ENCODE peak calls at places on chromosomes 4 and X, in ten cellular contexts. U, E, Q, H, K, Z, X, L, P and Y are unnamed samples.

GRCh38 chr4:155666701-155667537 is at the start of gene GUCY1A1:
- DNase-seq in U (peak; percentile 51), E (peak; percentile 78), Q (peak; percentile 77), H (no peak), K (peak; percentile 76), Z (no peak), X (peak; percentile 74), L (peak; percentile 80), P (peak; percentile 28), Y (peak; percentile 61)

GRCh38 chrX:110381216-110381615 is 22.6 kb downstream of the RTL9 start:
- DNase-seq in U (peak; percentile 44), E (no peak), Q (no peak), H (no peak), K (no peak), Z (no peak), X (no peak), L (no peak), P (no peak), Y (no peak)

GRCh38 chrX:72126048-72126415 is 5.7 kb downstream of the RTL5 start:
- DNase-seq in U (no peak), E (no peak), Q (no peak), H (no peak), K (peak; percentile 21), Z (peak; percentile 41), X (no peak), L (no peak), P (no peak), Y (no peak)

GRCh38 chr4:6262176-6262575 is 7.5 kb upstream of the WFS1 start:
- DNase-seq in U (no peak), E (peak; percentile 4), Q (no peak), H (no peak), K (no peak), Z (no peak), X (no peak), L (no peak), P (no peak), Y (no peak)

GRCh38 chrX:22300130-22300529 is 27.4 kb downstream of the CBLL2 start:
- DNase-seq in U (peak; percentile 75), E (no peak), Q (no peak), H (no peak), K (peak; percentile 42), Z (no peak), X (no peak), L (no peak), P (no peak), Y (no peak)

GRCh38 chrX:140701480-140701879 is 8.1 kb upstream of the LINC00632 start:
- DNase-seq in U (peak; percentile 58), E (no peak), Q (no peak), H (no peak), K (no peak), Z (no peak), X (no peak), L (no peak), P (no peak), Y (peak; percentile 63)

GRCh38 chrX:113935516-113935915 is 648.4 kb upstream of the HTR2C start:
- DNase-seq in U (no peak), E (no peak), Q (no peak), H (no peak), K (no peak), Z (no peak), X (no peak), L (no peak), P (no peak), Y (no peak)

GRCh38 chr4:153731239-153731638 is 28.6 kb downstream of the RNF175 start:
- DNase-seq in U (no peak), E (no peak), Q (no peak), H (no peak), K (no peak), Z (no peak), X (no peak), L (no peak), P (no peak), Y (no peak)

DNA sequence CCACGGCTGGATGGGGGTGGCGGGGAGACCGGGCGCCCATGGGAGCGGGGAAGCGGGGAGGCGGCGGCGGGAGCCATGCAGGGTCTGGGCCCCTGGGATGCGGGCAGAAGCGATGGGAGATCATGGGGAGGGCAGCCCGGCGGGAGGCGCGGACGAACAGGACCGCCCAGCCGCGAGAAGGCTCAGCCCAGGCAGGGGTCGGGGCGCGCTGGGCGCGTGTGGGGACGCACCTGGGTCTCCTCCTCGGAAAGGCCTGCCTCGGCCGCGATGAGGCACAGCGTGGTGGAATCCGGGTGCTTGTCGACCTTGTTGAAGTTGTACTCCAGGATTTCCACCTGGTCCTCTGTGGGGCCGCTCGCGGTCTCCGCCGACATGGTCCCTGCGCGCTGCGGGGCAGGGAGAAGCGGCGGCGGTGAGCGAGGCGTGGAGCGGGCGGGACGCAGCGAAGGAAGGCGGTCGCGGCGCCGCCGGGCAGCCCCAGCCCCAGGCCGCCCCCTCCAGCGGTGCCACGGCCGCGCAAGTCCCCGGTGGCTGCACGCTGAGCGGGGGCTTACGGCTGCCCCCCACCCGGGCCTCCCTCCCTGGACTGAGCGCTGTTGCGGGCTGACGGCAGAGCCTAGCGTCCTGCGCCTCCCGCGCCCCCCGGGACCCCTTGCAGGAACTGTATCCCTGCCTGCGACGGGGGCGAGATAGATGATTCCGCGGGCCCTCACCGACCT is 25.3 kb downstream of the HOPX start:
- DNase-seq in U (no peak), E (no peak), Q (peak; percentile 40), H (no peak), K (no peak), Z (peak; percentile 70), X (peak; percentile 83), L (no peak), P (peak; percentile 18), Y (peak; percentile 39)
- H3K4me3 ChIP-seq in U (peak overlapping the region; percentile 64), E (peak overlapping the region; percentile 56), Q (peak overlapping the region; percentile 77), H (no peak overlapping the region), K (peak overlapping the region; percentile 51), Z (peak overlapping the region; percentile 61), X (peak overlapping the region; percentile 60), L (no peak overlapping the region), P (peak overlapping the region; percentile 74), Y (peak overlapping the region; percentile 31)

GRCh38 chr4:88285235-88285505 is 809 bp upstream of the PPM1K start:
- DNase-seq in U (no peak), E (no peak), Q (no peak), H (no peak), K (no peak), Z (no peak), X (no peak), L (no peak), P (no peak), Y (no peak)

GRCh38 chr4:88280228-88280795 is 4.0 kb downstream of the PPM1K start:
- DNase-seq in U (no peak), E (no peak), Q (no peak), H (no peak), K (no peak), Z (no peak), X (no peak), L (no peak), P (no peak), Y (no peak)

GRCh38 chr4:88284378-88285234 is at the start of gene PPM1K:
- DNase-seq in U (peak; percentile 96), E (peak; percentile 100), Q (peak; percentile 99), H (peak; percentile 97), K (peak; percentile 100), Z (peak; percentile 100), X (peak; percentile 100), L (peak; percentile 99), P (peak; percentile 100), Y (peak; percentile 99)

GRCh38 chr4:88286897-88287296 is 2.5 kb upstream of the PPM1K start:
- DNase-seq in U (no peak), E (no peak), Q (no peak), H (no peak), K (no peak), Z (no peak), X (no peak), L (no peak), P (no peak), Y (no peak)

DNA sequence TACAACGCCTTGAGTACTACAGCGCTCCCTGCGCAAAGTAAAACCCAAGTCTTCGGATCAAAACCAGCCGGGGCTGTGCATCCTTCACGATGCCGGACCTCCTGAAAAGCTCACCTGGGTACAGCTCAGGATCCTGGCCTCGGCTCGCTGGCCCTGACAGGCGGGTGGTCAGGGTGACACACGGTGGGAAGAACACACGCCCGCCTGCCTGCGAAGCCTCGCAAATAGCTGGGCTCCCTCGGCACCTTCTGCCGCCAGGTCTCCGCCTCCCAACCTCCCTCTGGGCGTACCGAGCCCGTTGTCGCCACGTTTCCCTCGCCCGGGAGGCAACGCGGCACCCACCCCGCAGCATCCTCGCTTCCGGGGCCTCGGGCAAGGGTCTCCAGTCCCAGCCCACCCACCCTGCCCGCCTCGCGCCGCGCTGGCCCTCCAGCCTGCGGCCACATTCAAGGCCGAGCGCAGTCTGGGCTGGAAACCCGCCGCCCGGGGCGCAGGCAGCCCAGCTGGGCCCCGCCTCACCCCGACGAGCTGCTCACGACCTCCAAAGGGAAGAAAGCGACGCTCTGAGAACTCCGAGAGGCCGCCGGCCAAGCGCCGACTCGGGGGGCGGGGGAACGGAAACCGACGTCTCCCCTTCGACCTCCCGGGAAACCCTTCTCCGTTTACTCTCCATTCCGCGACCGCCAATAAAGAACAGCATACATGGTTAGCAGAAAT is 542 bp downstream of the PPM1K start:
- DNase-seq in U (peak; percentile 48), E (peak; percentile 76), Q (peak; percentile 81), H (peak; percentile 58), K (peak; percentile 46), Z (peak; percentile 80), X (peak; percentile 90), L (peak; percentile 79), P (peak; percentile 53), Y (peak; percentile 55)
- H3K4me1 ChIP-seq in U (peaks cover 21% of the 10 kb centered on the region), E (peaks cover 25% of the 10 kb centered on the region), Q (peaks cover 7% of the 10 kb centered on the region), H (peaks cover 8% of the 10 kb centered on the region), K (peaks cover 28% of the 10 kb centered on the region), Z (peaks cover 46% of the 10 kb centered on the region), X (peaks cover 10% of the 10 kb centered on the region), L (peaks cover 44% of the 10 kb centered on the region), P (peaks cover 60% of the 10 kb centered on the region), Y (peaks cover 28% of the 10 kb centered on the region)

DNA sequence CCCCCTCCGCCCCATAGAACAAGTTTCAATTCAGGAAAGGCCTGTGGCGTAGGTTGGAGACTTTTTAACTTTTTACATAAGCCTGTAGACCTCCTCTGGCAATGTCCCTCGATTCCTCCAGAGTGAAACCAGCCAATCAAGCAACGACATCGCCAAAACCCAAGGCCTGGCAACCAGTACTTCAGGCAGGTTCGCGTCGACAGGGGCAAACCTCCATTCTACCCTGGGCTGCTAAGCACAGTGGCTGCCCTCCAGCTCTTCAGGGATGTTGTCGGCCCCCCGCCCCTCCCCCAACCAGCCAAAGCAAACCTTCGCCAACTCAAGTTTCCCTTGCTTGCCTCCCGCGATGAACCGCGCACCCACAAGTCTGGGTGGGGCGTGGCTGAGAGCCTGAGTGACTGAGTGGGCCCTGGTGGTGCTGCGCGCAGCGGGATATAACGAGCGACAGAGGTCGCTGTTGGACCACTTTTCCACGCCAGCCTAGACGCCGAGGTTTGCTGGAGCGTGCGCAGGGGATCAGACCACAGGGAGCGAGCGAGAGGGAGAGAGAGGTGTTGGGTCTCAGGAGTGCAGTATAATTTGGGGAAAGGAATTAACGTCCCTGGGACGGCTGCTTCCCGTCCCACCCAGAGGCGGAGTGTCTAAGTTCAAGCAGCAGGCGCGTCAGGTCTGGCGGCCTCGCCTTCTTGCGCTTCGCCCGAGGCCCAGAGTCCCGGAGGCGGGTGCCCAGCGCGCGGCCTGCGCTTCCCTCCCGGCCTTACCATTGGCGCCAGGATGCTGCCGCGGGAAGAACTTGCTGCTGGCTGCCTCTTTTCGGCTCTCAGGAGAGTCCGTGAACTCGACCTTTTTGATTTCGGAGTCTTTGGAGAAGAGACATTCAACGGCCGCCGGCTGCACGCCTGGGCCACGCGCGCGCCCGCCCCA is 9.0 kb upstream of the PITX2 start:
- DNase-seq in U (peak; percentile 80), E (peak; percentile 76), Q (peak; percentile 94), H (peak; percentile 71), K (peak; percentile 64), Z (no peak), X (peak; percentile 84), L (no peak), P (peak; percentile 49), Y (peak; percentile 91)
- H3K9me3 ChIP-seq in U (no peaks in the 10 kb centered on the region), E (no peaks in the 10 kb centered on the region), Q (no peaks in the 10 kb centered on the region), H (no peaks in the 10 kb centered on the region), K (no peaks in the 10 kb centered on the region), Z (no peaks in the 10 kb centered on the region), X (no peaks in the 10 kb centered on the region), L (peaks cover 5% of the 10 kb centered on the region), P (no peaks in the 10 kb centered on the region), Y (no peaks in the 10 kb centered on the region)

GRCh38 chrX:136457303-136457917 is 30.3 kb upstream of the BRS3 start:
- DNase-seq in U (peak; percentile 19), E (no peak), Q (no peak), H (no peak), K (no peak), Z (no peak), X (no peak), L (no peak), P (no peak), Y (no peak)
- H3K4me3 ChIP-seq in U (no peak overlapping the region), E (no peak overlapping the region), Q (no peak overlapping the region), H (no peak overlapping the region), K (no peak overlapping the region), Z (no peak overlapping the region), X (no peak overlapping the region), L (no peak overlapping the region), P (no peak overlapping the region), Y (no peak overlapping the region)